ENCODE peak calls at places on chromosome X, in four cellular contexts. J, A, B and H are unnamed samples.
A peak's percentile ranks its signal among the peaks of the same experiment; 100 is the strongest.

GRCh38 chrX:153917814-153918213 is 8.2 kb downstream of the ARHGAP4 start:
- DNase-seq in J (no peak), B (no peak), A (no peak), H (no peak)

GRCh38 chrX:41384041-41384705 is 50.2 kb downstream of the DDX3X start:
- DNase-seq in A (peak; percentile 3), J (peak; percentile 79), B (peak; percentile 76), H (no peak)

GRCh38 chrX:1610166-1610565 is 4.7 kb upstream of the ASMT start:
- DNase-seq in B (no peak), A (no peak), J (no peak), H (no peak)

GRCh38 chrX:54994668-54995452 is 872 bp upstream of the PFKFB1 start:
- DNase-seq in J (no peak), B (peak; percentile 22), A (no peak), H (no peak)

GRCh38 chrX:49002091-49002935 is at the start of gene GRIPAP1:
- DNase-seq in B (peak; percentile 87), A (peak; percentile 90), J (peak; percentile 98), H (no peak)

GRCh38 chrX:1629244-1629643 is 14.4 kb downstream of the ASMT start:
- DNase-seq in A (no peak), J (no peak), B (no peak), H (no peak)

GRCh38 chrX:45824471-45824870 is 623.8 kb upstream of the DIPK2B start:
- DNase-seq in J (peak; percentile 97), B (peak; percentile 57), A (peak; percentile 70), H (no peak)

GRCh38 chrX:21529771-21530170 is 128.4 kb downstream of the KLHL34 start:
- DNase-seq in A (no peak), B (no peak), J (peak; percentile 25), H (no peak)

GRCh38 chrX:2572740-2573139 is 72.0 kb upstream of the DHRSX start:
- DNase-seq in J (peak; percentile 16), B (no peak), A (no peak), H (no peak)

GRCh38 chrX:24371391-24371972 is 11.0 kb downstream of the SUPT20HL1 start:
- DNase-seq in A (no peak), J (peak; percentile 44), B (peak; percentile 87), H (no peak)

GRCh38 chrX:140712413-140713173 is 3.0 kb downstream of the LINC00632 start:
- DNase-seq in J (peak; percentile 65), A (no peak), B (peak; percentile 86), H (no peak)

GRCh38 chrX:135977611-135978010 is 3.8 kb upstream of the MMGT1 start:
- DNase-seq in B (no peak), J (peak; percentile 52), A (no peak), H (peak; percentile 46)

GRCh38 chrX:123155327-123155726 is 28.8 kb upstream of the GRIA3 start:
- DNase-seq in A (no peak), J (peak; percentile 35), B (no peak), H (no peak)

GRCh38 chrX:2696698-2697215 is 5.7 kb downstream of the CD99 start:
- DNase-seq in J (peak; percentile 91), B (no peak), A (no peak), H (no peak)

GRCh38 chrX:110381216-110381615 is 22.6 kb downstream of the RTL9 start:
- DNase-seq in B (no peak), J (peak; percentile 74), A (peak; percentile 66), H (no peak)

GRCh38 chrX:31266172-31267076 is 194.6 kb upstream of the FTHL17 start:
- DNase-seq in A (no peak), B (peak; percentile 62), J (peak; percentile 28), H (no peak)

GRCh38 chrX:19991350-19991718 is 473 bp upstream of the BCLAF3 start:
- DNase-seq in B (no peak), J (no peak), A (no peak), H (no peak)

GRCh38 chrX:74493806-74494205 is 72.5 kb downstream of the SLC16A2 start:
- DNase-seq in A (no peak), J (no peak), B (no peak), H (no peak)

GRCh38 chrX:14352511-14352910 is 176.8 kb upstream of the GLRA2 start:
- DNase-seq in A (no peak), B (no peak), J (peak; percentile 4), H (peak; percentile 64)

GRCh38 chrX:64580035-64580434 is 184.8 kb upstream of the MTMR8 start:
- DNase-seq in A (no peak), J (no peak), B (no peak), H (no peak)

GRCh38 chrX:125288343-125288742 is 31.3 kb upstream of the TEX13C start:
- DNase-seq in B (no peak), J (no peak), A (no peak), H (no peak)

GRCh38 chrX:93538575-93538974 is 134.8 kb downstream of the NAP1L3 start:
- DNase-seq in B (no peak), J (no peak), A (no peak), H (no peak)

GRCh38 chrX:65718538-65718937 is 51.1 kb downstream of the MSN start:
- DNase-seq in A (no peak), B (no peak), J (no peak), H (no peak)

GRCh38 chrX:15769300-15769954 is 20.9 kb upstream of the ZRSR2 start:
- DNase-seq in J (no peak), A (no peak), B (no peak), H (no peak)

GRCh38 chrX:115896362-115896761 is 274.2 kb upstream of the AGTR2 start:
- DNase-seq in A (no peak), J (no peak), B (no peak), H (no peak)

GRCh38 chrX:115892056-115892708 is 278.4 kb upstream of the AGTR2 start:
- DNase-seq in B (peak; percentile 37), A (no peak), J (no peak), H (no peak)

GRCh38 chrX:115895678-115896329 is 274.7 kb upstream of the AGTR2 start:
- DNase-seq in J (no peak), A (no peak), B (no peak), H (no peak)

GRCh38 chrX:115894087-115894486 is 276.5 kb upstream of the AGTR2 start:
- DNase-seq in B (no peak), A (no peak), J (peak; percentile 9), H (no peak)

DNA sequence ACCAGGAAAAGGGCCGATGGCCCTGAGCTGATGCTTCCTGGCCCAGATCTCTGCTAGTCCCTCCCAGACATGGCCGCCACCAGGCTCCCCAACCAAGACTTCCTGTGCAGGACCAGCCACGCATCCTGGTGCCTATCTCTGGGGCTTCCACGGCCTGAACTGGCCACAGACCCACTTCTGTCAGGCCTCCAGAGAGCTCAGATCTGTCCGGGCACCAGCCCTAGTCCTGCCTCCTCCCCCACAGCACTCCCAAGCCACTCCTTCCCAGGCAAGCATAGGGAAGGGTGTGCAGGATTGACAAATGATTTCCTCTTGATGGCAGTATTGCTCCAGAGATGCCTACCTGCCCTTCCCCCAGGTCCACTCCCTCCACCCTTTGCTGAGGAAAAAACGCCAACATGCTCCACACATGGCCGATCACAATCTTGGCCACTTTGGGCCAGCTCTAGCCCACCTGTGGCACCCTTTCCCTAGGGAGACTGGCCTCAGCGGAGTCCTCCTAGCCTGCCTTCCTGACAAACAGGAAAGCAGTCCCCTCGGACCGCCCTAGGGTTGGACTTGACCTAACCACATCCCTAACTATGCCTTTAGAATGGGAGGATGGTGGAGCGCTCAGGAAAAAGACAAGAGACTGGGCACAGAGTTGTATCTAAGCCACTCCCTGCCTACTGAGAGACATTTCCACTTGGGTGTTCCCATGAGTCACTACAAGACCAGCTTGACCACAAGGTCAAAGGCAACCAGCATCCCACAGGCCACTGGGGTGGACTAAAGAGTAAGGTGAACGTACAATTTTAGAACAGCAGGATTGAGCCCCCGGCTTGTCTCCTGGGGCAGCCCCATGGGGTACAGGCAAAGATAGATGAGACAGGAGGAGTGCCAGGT is 277.5 kb upstream of the AGTR2 start:
- DNase-seq in B (no peak), A (no peak), J (peak; percentile 48), H (no peak)
- H3K4me3 ChIP-seq in B (no peak overlapping the region), A (no peak overlapping the region), J (no peak overlapping the region), H (no peak overlapping the region)

GRCh38 chrX:8971116-8971515 is 62.8 kb downstream of the FAM9B start:
- DNase-seq in B (peak; percentile 33), A (no peak), J (peak; percentile 49), H (no peak)
- TF ChIP-seq CTCF in B (peak; percentile 41), A (peak; percentile 5), J (no peak), H (peak; percentile 35)

DNA sequence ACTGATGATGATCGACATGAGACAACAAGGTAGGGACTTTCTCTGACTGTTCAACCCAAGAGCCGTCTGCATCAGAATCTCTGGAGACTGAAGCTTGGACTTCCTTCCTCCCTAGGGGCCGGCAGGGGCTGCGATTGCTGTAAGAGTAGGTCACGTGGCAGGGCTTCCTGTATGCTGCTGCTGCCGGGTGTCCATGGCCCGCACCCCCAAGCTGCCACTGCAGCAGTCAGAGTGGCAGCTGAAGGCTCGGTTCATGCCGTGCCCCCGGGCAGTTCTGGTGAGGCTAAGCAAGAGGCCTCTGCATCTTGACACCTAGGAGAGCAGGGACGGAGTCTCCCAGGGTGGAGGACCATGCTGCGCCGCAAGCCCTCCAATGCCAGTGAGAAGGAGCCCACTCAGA is at the start of gene SASH3:
- DNase-seq in B (no peak), J (no peak), A (no peak), H (no peak)
- H3K4me3 ChIP-seq in B (no peak within 1 kb of the TSS), J (no peak within 1 kb of the TSS), A (no peak within 1 kb of the TSS), H (no peak within 1 kb of the TSS)

GRCh38 chrX:12704706-12705105 is 86.5 kb upstream of the PRPS2 start:
- DNase-seq in A (no peak), J (no peak), B (no peak), H (no peak)

GRCh38 chrX:12702509-12703091 is 88.6 kb upstream of the PRPS2 start:
- DNase-seq in J (no peak), B (no peak), A (no peak), H (no peak)

GRCh38 chrX:12700745-12701144 is 90.5 kb upstream of the PRPS2 start:
- DNase-seq in J (no peak), A (no peak), B (no peak), H (no peak)

DNA sequence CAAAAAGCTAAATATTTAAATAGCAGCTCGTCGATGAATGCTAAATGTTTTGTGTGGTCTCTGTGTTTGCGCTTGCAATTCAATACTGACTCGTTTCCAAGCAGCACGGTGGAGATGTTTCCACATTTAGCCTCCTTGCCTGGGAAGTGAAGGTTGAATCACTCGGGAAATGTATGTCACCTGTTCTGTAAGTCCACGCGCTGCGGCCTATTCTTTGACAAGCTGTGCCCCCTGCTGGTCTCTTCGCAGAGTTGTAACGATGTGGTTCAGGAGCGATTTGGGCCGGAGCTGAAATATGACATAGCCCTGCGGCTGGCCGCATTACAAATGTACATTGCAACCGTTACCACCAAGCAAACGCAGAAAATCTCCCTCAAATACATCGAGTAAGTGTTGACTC is 89.6 kb upstream of the PRPS2 start:
- DNase-seq in B (peak; percentile 79), A (no peak), J (peak; percentile 46), H (peak; percentile 1)
- TF ChIP-seq CTCF in B (peak; percentile 57), A (peak; percentile 51), J (peak; percentile 42), H (peak; percentile 58)

GRCh38 chrX:108267561-108267960 is 170.7 kb downstream of the COL4A6 start:
- DNase-seq in B (no peak), A (no peak), J (no peak), H (no peak)
- H3K4me3 ChIP-seq in B (no peak overlapping the region), A (no peak overlapping the region), J (no peak overlapping the region), H (no peak overlapping the region)

DNA sequence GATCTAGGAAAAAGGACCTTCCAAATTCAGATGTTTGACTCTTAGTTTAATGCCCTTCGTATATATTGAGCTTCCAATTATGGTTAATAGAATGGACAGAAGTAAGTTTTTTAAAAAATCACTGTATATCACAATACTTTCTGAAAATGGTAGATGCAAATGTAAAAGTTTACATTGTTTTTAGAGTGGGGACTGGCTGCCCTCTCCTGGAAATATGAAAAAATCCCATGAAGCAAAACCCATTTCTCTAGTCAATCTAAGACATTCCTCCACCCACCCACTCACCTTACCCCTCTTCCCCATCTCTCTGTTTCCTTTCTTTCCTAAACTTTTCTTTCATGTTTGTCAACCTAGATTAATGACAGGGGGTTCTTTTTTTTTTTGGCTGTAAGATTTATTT is 134.5 kb downstream of the ARHGAP6 start:
- DNase-seq in A (no peak), J (peak; percentile 3), B (peak; percentile 16), H (no peak)
- TF ChIP-seq CTCF in A (peak; percentile 17), J (peak; percentile 31), B (peak; percentile 47), H (peak; percentile 31)